ENCODE peak calls at places on chromosomes 7 and 10, in four cellular contexts. One of them, this sample, is unnamed.

GRCh38 chr10:44068716-44069482 is 316.0 kb downstream of the CXCL12 start:
- DNase-seq in H1: no peak
- DNase-seq in GM12878: no peak
- DNase-seq in K562: no peak
- DNase-seq in this sample: no peak

GRCh38 chr7:30924624-30925023 is 13.0 kb downstream of the AQP1 start:
- DNase-seq in K562: no peak
- DNase-seq in H1: no peak
- DNase-seq in GM12878: no peak
- DNase-seq in this sample: no peak

GRCh38 chr10:124737221-124737620 is 7.0 kb downstream of the FAM53B start:
- DNase-seq in H1: no peak
- DNase-seq in K562: no peak
- DNase-seq in GM12878: no peak
- DNase-seq in this sample: no peak

GRCh38 chr10:133442191-133442966 is 11.4 kb upstream of the SCART1 start:
- DNase-seq in K562: no peak
- DNase-seq in H1: no peak
- DNase-seq in GM12878: no peak
- DNase-seq in this sample: no peak

GRCh38 chr10:63071145-63071544 is 62.0 kb upstream of the NRBF2 start:
- DNase-seq in GM12878: no peak
- DNase-seq in K562: no peak
- DNase-seq in H1: no peak
- DNase-seq in this sample: no peak

GRCh38 chr10:118827466-118828155 is 72.8 kb upstream of the CACUL1 start:
- DNase-seq in GM12878: no peak
- DNase-seq in K562: peak
- DNase-seq in H1: no peak
- DNase-seq in this sample: no peak

GRCh38 chr7:23247602-23248335 is 1.2 kb downstream of the GPNMB start:
- DNase-seq in K562: no peak
- DNase-seq in GM12878: no peak
- DNase-seq in H1: no peak
- DNase-seq in this sample: no peak

GRCh38 chr10:125029584-125030242 is 87.8 kb downstream of the ZRANB1 start:
- DNase-seq in GM12878: no peak
- DNase-seq in K562: no peak
- DNase-seq in H1: no peak
- DNase-seq in this sample: no peak

GRCh38 chr10:132630666-132631347 is 93.2 kb downstream of the INPP5A start:
- DNase-seq in GM12878: no peak
- DNase-seq in K562: no peak
- DNase-seq in H1: no peak
- DNase-seq in this sample: no peak

GRCh38 chr10:6530211-6530840 is 49.8 kb downstream of the PRKCQ start:
- DNase-seq in GM12878: no peak
- DNase-seq in H1: no peak
- DNase-seq in K562: no peak
- DNase-seq in this sample: no peak

GRCh38 chr10:48582970-48583369 is 21.9 kb downstream of the ARHGAP22 start:
- DNase-seq in GM12878: no peak
- DNase-seq in K562: no peak
- DNase-seq in H1: no peak
- DNase-seq in this sample: no peak

GRCh38 chr10:125217986-125218675 is 57.8 kb upstream of the CTBP2 start:
- DNase-seq in GM12878: no peak
- DNase-seq in K562: peak
- DNase-seq in H1: no peak
- DNase-seq in this sample: no peak

GRCh38 chr7:112331495-112331894 is 118.8 kb upstream of the IFRD1 start:
- DNase-seq in GM12878: no peak
- DNase-seq in H1: no peak
- DNase-seq in K562: no peak
- DNase-seq in this sample: peak

DNA sequence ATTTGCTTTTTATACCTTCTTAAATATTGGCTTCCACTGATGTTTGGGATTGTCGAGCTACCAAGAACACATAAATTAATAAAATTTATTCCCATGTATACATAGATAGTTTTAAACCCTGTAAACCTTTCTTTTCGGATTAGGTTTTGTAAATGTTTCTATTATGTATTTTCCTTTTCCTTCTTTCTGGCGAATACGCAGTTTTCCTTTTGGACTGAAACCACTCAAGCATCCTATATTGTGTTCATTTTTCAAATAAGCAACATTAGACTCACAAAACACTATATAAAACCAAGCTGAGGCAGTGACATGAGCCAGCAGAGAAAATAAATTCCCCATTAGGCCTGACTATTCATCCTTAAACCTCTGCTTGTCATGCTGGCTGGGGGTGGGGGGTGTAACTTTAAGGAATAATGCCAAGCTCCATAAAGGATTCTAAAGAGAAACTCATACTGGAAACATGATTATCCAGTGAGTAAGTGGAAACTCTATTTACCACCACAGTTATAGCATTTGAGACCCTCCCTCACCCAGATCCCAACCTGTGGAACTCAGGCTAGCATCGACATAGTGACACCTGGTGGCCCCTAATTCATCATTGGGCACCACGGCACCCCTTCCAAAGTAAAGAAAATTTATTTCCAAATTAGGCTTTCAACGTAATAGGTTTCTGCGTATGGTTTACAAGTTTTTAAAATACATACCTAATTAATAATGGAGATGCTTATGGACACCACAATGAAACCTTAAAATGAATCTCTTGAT is 86.5 kb upstream of the CELF2 start:
- DNase-seq in GM12878: no peak
- DNase-seq in H1: no peak
- DNase-seq in K562: no peak
- DNase-seq in this sample: no peak
- TF ChIP-seq SP1 in GM12878: no peak
- TF ChIP-seq SP1 in H1: no peak
- TF ChIP-seq SP1 in K562: no peak
- TF ChIP-seq SP1 in this sample: no peak

DNA sequence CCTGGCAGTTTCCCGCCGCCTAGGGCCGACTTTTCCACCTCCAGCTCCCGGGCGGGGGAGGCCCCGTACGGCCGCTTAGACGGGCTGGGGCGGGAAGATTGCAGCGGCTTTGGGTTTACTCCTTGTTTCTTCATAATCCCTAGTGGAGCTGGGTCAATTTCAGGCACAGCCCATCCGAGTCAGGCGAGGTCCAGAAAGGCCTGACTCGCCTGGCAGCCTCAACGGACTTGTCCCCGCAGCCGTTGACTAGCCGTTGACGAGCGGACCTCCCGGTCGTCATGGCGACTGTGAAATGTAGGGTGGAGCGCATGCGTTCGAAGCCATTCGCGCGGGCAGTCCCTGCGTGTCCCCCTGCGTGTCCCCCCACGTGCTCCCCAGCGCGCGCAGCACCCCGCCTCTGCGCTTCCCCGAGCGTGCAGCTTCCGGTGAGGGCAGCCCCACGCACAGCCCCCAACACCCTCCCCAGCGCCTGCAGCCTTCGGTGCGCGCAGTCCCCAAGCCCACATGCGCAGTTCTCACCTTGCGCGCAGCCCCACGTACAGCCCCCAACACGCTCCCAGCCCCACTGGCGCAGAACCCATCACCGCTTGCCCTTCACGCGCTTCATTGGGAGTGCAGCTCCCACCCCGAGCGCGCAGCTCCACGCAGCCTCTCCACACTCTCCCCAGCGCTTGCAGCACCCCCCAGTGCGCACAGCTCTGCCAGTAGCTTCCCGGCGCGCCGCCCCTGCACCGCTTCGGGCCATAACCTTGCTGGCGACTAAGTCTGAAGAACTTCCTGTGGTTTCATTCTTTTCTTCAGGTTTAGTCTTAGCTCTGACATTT is 67.8 kb downstream of the TBX20 start:
- DNase-seq in K562: peak
- DNase-seq in GM12878: no peak
- DNase-seq in H1: no peak
- DNase-seq in this sample: no peak
- TF ChIP-seq EP300 in K562: no peak
- TF ChIP-seq EP300 in GM12878: no peak
- TF ChIP-seq EP300 in H1: no peak
- TF ChIP-seq EP300 in this sample: no peak

GRCh38 chr7:100471021-100471420 is 7.0 kb upstream of the SPACDR start:
- DNase-seq in H1: no peak
- DNase-seq in GM12878: no peak
- DNase-seq in K562: no peak
- DNase-seq in this sample: no peak

GRCh38 chr7:100472121-100472851 is 6.7 kb downstream of the TSC22D4 start:
- DNase-seq in GM12878: no peak
- DNase-seq in H1: no peak
- DNase-seq in K562: no peak
- DNase-seq in this sample: no peak

GRCh38 chr7:100476108-100476780 is 2.8 kb downstream of the TSC22D4 start:
- DNase-seq in H1: no peak
- DNase-seq in GM12878: no peak
- DNase-seq in K562: no peak
- DNase-seq in this sample: no peak

GRCh38 chr7:100475549-100475948 is 3.5 kb downstream of the TSC22D4 start:
- DNase-seq in K562: peak
- DNase-seq in H1: no peak
- DNase-seq in GM12878: no peak
- DNase-seq in this sample: no peak

GRCh38 chr7:100472854-100473499 is 6.0 kb downstream of the TSC22D4 start:
- DNase-seq in GM12878: no peak
- DNase-seq in K562: peak
- DNase-seq in H1: no peak
- DNase-seq in this sample: no peak
- TF ChIP-seq SP1 in GM12878: no peak
- TF ChIP-seq SP1 in K562: no peak
- TF ChIP-seq SP1 in H1: no peak
- TF ChIP-seq SP1 in this sample: no peak

DNA sequence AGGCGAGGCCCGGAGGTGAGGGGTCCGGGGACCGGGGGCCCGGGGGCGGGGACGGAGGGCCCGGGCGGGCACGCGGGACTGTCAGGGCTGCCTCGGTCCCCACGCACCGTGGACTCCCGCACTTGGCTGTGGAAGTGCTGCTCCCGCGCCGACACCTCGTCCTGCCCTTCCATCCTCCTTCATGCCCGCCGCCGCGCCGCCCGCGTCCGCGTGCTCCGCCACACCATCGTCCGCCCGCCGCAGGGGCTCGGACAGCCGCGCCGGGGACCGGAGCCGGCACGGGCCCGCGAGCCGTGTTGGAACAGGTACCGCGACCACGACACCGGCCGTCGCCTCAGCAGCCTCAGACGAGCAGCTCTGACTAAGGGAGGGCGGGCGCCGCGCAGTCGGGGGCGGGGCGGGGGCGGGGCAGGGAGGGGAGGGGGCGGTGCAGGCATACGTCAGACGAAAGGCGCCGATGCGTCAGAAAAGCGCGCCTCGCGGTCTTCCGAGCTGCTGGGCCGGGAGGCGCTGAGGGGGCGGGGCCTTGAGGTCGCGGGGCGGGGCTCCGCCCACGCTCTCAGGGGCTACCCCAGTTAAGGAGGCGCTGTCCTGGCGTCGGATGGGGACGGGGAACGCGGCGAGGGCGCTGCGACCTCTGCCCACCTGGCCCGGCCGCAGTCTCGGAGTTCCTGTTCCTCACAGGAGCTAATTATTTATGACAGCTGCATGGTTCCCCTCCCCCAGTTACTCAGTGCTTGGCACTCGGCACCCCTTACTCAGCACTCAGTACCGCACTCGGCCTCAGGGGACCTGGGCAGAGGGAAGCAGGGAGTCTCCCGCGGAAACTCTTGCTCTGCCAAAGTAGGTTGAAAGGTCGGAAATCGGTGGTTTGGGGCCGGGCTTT is at the start of gene LMBR1:
- DNase-seq in GM12878: peak
- DNase-seq in H1: peak
- DNase-seq in K562: peak
- DNase-seq in this sample: peak
- TF ChIP-seq EP300 in GM12878: no peak
- TF ChIP-seq EP300 in H1: no peak
- TF ChIP-seq EP300 in K562: peak
- TF ChIP-seq EP300 in this sample: no peak